ENCODE peak calls at places on chromosomes 4 and X, in four cellular contexts. One of them, this sample, is unnamed.

GRCh38 chrX:8010105-8010504 is 82.9 kb upstream of the PNPLA4 start:
- DNase-seq in stimulated activated naive CD8-positive, alpha-beta T cell treated with anti-CD3 and anti-CD28 coated beads, Interleukin-15, Interleukin-2, amounts not matched to agents 100 U/mL and 50 U/mL, for 24 hours: no peak
- DNase-seq in neural crest cell: no peak
- DNase-seq in RWPE1: no peak
- DNase-seq in this sample: no peak

GRCh38 chr4:68907230-68907629 is 44.4 kb downstream of the UGT2A3 start:
- DNase-seq in stimulated activated naive CD8-positive, alpha-beta T cell treated with anti-CD3 and anti-CD28 coated beads, Interleukin-15, Interleukin-2, amounts not matched to agents 100 U/mL and 50 U/mL, for 24 hours: no peak
- DNase-seq in neural crest cell: no peak
- DNase-seq in RWPE1: no peak
- DNase-seq in this sample: no peak

GRCh38 chrX:120137439-120137838 is 21.0 kb upstream of the RHOXF2 start:
- DNase-seq in stimulated activated naive CD8-positive, alpha-beta T cell treated with anti-CD3 and anti-CD28 coated beads, Interleukin-15, Interleukin-2, amounts not matched to agents 100 U/mL and 50 U/mL, for 24 hours: no peak
- DNase-seq in neural crest cell: no peak
- DNase-seq in RWPE1: no peak
- DNase-seq in this sample: no peak

GRCh38 chr4:16505726-16506125 is 279.5 kb upstream of the TAPT1 start:
- DNase-seq in stimulated activated naive CD8-positive, alpha-beta T cell treated with anti-CD3 and anti-CD28 coated beads, Interleukin-15, Interleukin-2, amounts not matched to agents 100 U/mL and 50 U/mL, for 24 hours: no peak
- DNase-seq in neural crest cell: no peak
- DNase-seq in RWPE1: no peak
- DNase-seq in this sample: no peak

GRCh38 chr4:176191974-176192373 is 3.4 kb downstream of the SPATA4 start:
- DNase-seq in stimulated activated naive CD8-positive, alpha-beta T cell treated with anti-CD3 and anti-CD28 coated beads, Interleukin-15, Interleukin-2, amounts not matched to agents 100 U/mL and 50 U/mL, for 24 hours: no peak
- DNase-seq in neural crest cell: no peak
- DNase-seq in RWPE1: no peak
- DNase-seq in this sample: no peak

GRCh38 chr4:8260656-8261111 is 8.9 kb upstream of the HTRA3 start:
- DNase-seq in stimulated activated naive CD8-positive, alpha-beta T cell treated with anti-CD3 and anti-CD28 coated beads, Interleukin-15, Interleukin-2, amounts not matched to agents 100 U/mL and 50 U/mL, for 24 hours: no peak
- DNase-seq in neural crest cell: no peak
- DNase-seq in RWPE1: no peak
- DNase-seq in this sample: no peak

GRCh38 chr4:8820178-8821102 is 51.2 kb downstream of the HMX1 start:
- DNase-seq in stimulated activated naive CD8-positive, alpha-beta T cell treated with anti-CD3 and anti-CD28 coated beads, Interleukin-15, Interleukin-2, amounts not matched to agents 100 U/mL and 50 U/mL, for 24 hours: no peak
- DNase-seq in neural crest cell: no peak
- DNase-seq in RWPE1: no peak
- DNase-seq in this sample: no peak

GRCh38 chrX:138128025-138128671 is 562.2 kb downstream of the ZIC3 start:
- DNase-seq in stimulated activated naive CD8-positive, alpha-beta T cell treated with anti-CD3 and anti-CD28 coated beads, Interleukin-15, Interleukin-2, amounts not matched to agents 100 U/mL and 50 U/mL, for 24 hours: peak; percentile 3
- DNase-seq in neural crest cell: peak; percentile 16
- DNase-seq in RWPE1: peak; percentile 1
- DNase-seq in this sample: peak; percentile 61

GRCh38 chr4:6342530-6343293 is 73.1 kb downstream of the WFS1 start:
- DNase-seq in stimulated activated naive CD8-positive, alpha-beta T cell treated with anti-CD3 and anti-CD28 coated beads, Interleukin-15, Interleukin-2, amounts not matched to agents 100 U/mL and 50 U/mL, for 24 hours: no peak
- DNase-seq in neural crest cell: no peak
- DNase-seq in RWPE1: no peak
- DNase-seq in this sample: no peak

GRCh38 chr4:152478456-152479237 is 57.2 kb downstream of the FBXW7 start:
- DNase-seq in stimulated activated naive CD8-positive, alpha-beta T cell treated with anti-CD3 and anti-CD28 coated beads, Interleukin-15, Interleukin-2, amounts not matched to agents 100 U/mL and 50 U/mL, for 24 hours: no peak
- DNase-seq in neural crest cell: no peak
- DNase-seq in RWPE1: no peak
- DNase-seq in this sample: no peak

This sample was measured in retina.